ENCODE peak calls at places on chromosome 21, in four cellular contexts. Q, Y, J and I are unnamed samples.

GRCh38 chr21:45108808-45109800 is 34.7 kb downstream of the ADARB1 start:
- ATAC-seq in Q (no peak), J (no peak), Y (peak), I (peak)

GRCh38 chr21:42319368-42319767 is 4.2 kb upstream of the TFF3 start:
- ATAC-seq in Q (no peak), Y (no peak), J (peak), I (peak)

GRCh38 chr21:31752352-31752751 is 20.4 kb upstream of the SCAF4 start:
- ATAC-seq in Q (no peak), J (no peak), Y (no peak), I (no peak)

GRCh38 chr21:34592120-34592561 is 22.8 kb downstream of the RCAN1 start:
- ATAC-seq in Q (peak), J (no peak), Y (no peak), I (no peak)

GRCh38 chr21:8992731-8993174 is 1528.6 kb upstream of the TPTE start:
- ATAC-seq in Q (no peak), J (no peak), Y (no peak), I (peak)

GRCh38 chr21:41451753-41452676 is 26.0 kb downstream of the MX1 start:
- ATAC-seq in Y (no peak), J (peak), Q (no peak), I (no peak)

GRCh38 chr21:42571391-42572150 is 57.9 kb downstream of the SLC37A1 start:
- ATAC-seq in J (no peak), Q (no peak), Y (no peak), I (no peak)

GRCh38 chr21:45818904-45819285 is 162.7 kb upstream of the COL6A1 start:
- ATAC-seq in Y (peak), Q (no peak), J (peak), I (peak)

GRCh38 chr21:32372755-32373154 is 20.1 kb downstream of the URB1 start:
- ATAC-seq in Q (no peak), J (no peak), Y (no peak), I (no peak)

GRCh38 chr21:45182958-45183357 is 104.7 kb downstream of the POFUT2 start:
- ATAC-seq in Y (no peak), Q (no peak), J (no peak), I (no peak)

GRCh38 chr21:42522771-42523170 is 9.1 kb downstream of the SLC37A1 start:
- ATAC-seq in Y (no peak), J (no peak), Q (no peak), I (no peak)

GRCh38 chr21:29677326-29677725 is 262.5 kb downstream of the GRIK1 start:
- ATAC-seq in Q (no peak), Y (no peak), J (no peak), I (no peak)

GRCh38 chr21:33202464-33203363 is 27.0 kb upstream of the IFNAR2 start:
- ATAC-seq in Y (no peak), Q (no peak), J (no peak), I (no peak)

GRCh38 chr21:26920055-26920454 is 46.8 kb downstream of the ADAMTS5 start:
- ATAC-seq in Y (no peak), Q (peak), J (no peak), I (no peak)

GRCh38 chr21:45073301-45074047 is 906 bp upstream of the ADARB1 start:
- ATAC-seq in Y (no peak), J (no peak), Q (peak), I (peak)

GRCh38 chr21:44890961-44891541 is 17.6 kb upstream of the PTTG1IP start:
- ATAC-seq in J (no peak), Y (no peak), Q (no peak), I (no peak)

GRCh38 chr21:37970548-37970947 is 54.3 kb upstream of the KCNJ6 start:
- ATAC-seq in Q (no peak), Y (no peak), J (no peak), I (no peak)

GRCh38 chr21:34942911-34943310 is 106.2 kb downstream of the RUNX1 start:
- ATAC-seq in Y (no peak), J (peak), Q (no peak), I (peak)

GRCh38 chr21:18369115-18369514 is 34.5 kb downstream of the TMPRSS15 start:
- ATAC-seq in Q (no peak), Y (no peak), J (no peak), I (no peak)

GRCh38 chr21:38773108-38774061 is 32.3 kb upstream of the ETS2 start:
- ATAC-seq in J (peak), Q (peak), Y (no peak), I (peak)

GRCh38 chr21:41316641-41317392 is at the start of gene FAM3B:
- ATAC-seq in Q (peak), Y (no peak), J (no peak), I (peak)

GRCh38 chr21:44704636-44705001 is 6.8 kb downstream of the TSPEAR start:
- ATAC-seq in Q (no peak), J (no peak), Y (no peak), I (no peak)

GRCh38 chr21:35019631-35020032 is 29.5 kb downstream of the RUNX1 start:
- ATAC-seq in J (no peak), Y (no peak), Q (no peak), I (no peak)

GRCh38 chr21:15480160-15480559 is 249.6 kb upstream of the USP25 start:
- ATAC-seq in Y (no peak), J (no peak), Q (no peak), I (no peak)

GRCh38 chr21:38343691-38344090 is 86.9 kb downstream of the KCNJ15 start:
- ATAC-seq in Q (peak), J (no peak), Y (no peak), I (no peak)

GRCh38 chr21:44892095-44892494 is 18.6 kb upstream of the PTTG1IP start:
- ATAC-seq in Y (no peak), Q (no peak), J (no peak), I (no peak)

GRCh38 chr21:31612889-31613785 is 46.4 kb upstream of the SOD1 start:
- ATAC-seq in Q (peak), Y (no peak), J (no peak), I (peak)

GRCh38 chr21:31410763-31411278 is 66.8 kb upstream of the TIAM1 start:
- ATAC-seq in Y (peak), Q (no peak), J (no peak), I (no peak)

GRCh38 chr21:35023396-35024070 is 25.6 kb downstream of the RUNX1 start:
- ATAC-seq in Q (no peak), Y (no peak), J (no peak), I (no peak)

GRCh38 chr21:16751705-16752104 is 761.1 kb upstream of the CXADR start:
- ATAC-seq in Y (no peak), Q (no peak), J (no peak), I (no peak)

GRCh38 chr21:34728479-34728878 is 59.7 kb downstream of the CLIC6 start:
- ATAC-seq in Y (no peak), J (no peak), Q (no peak), I (no peak)

GRCh38 chr21:36602735-36603134 is 96.2 kb upstream of the SIM2 start:
- ATAC-seq in Q (no peak), J (no peak), Y (peak), I (no peak)

GRCh38 chr21:24197132-24197643 is 1410.1 kb downstream of the MRPL39 start:
- ATAC-seq in J (no peak), Y (no peak), Q (no peak), I (no peak)

GRCh38 chr21:36511484-36512227 is 31.7 kb upstream of the CLDN14 start:
- ATAC-seq in J (no peak), Q (no peak), Y (no peak), I (no peak)